ENCODE peak calls at places on chromosomes 13 and 19, in seven cellular contexts. Q, N, O, E, I, H and M are unnamed samples.

GRCh38 chr19:1883784-1884183 is 1.5 kb downstream of the ABHD17A start:
- DNase-seq in Q (no peak), N (no peak), O (no peak), E (no peak), I (no peak), H (no peak), M (no peak)

GRCh38 chr13:70505809-70506208 is 397.6 kb upstream of the KLHL1 start:
- DNase-seq in Q (no peak), N (no peak), O (no peak), E (no peak), I (no peak), H (no peak), M (no peak)

GRCh38 chr13:46962286-46962941 is 65.6 kb upstream of the HTR2A start:
- DNase-seq in Q (peak), N (peak), O (no peak), E (no peak), I (peak), H (no peak), M (no peak)

GRCh38 chr13:46484561-46484960 is 68.4 kb upstream of the LRCH1 start:
- DNase-seq in Q (no peak), N (no peak), O (no peak), E (no peak), I (no peak), H (no peak), M (no peak)

GRCh38 chr13:103386341-103386740 is 320.1 kb upstream of the SLC10A2 start:
- DNase-seq in Q (peak), N (peak), O (no peak), E (no peak), I (peak), H (no peak), M (no peak)

GRCh38 chr19:2495130-2495641 is 19.3 kb downstream of the GADD45B start:
- DNase-seq in Q (peak), N (peak), O (peak), E (peak), I (peak), H (no peak), M (peak)

GRCh38 chr19:8501547-8501946 is 893 bp downstream of the PRAM1 start:
- DNase-seq in Q (no peak), N (no peak), O (no peak), E (no peak), I (no peak), H (no peak), M (no peak)

GRCh38 chr19:4058696-4059492 is 7.8 kb downstream of the ZBTB7A start:
- DNase-seq in Q (no peak), N (no peak), O (no peak), E (no peak), I (no peak), H (no peak), M (peak)

GRCh38 chr13:93687261-93687660 is 460.7 kb downstream of the GPC6 start:
- DNase-seq in Q (peak), N (no peak), O (no peak), E (no peak), I (no peak), H (no peak), M (no peak)

GRCh38 chr13:51804295-51805172 is 571 bp upstream of the DHRS12 start:
- DNase-seq in Q (no peak), N (no peak), O (peak), E (no peak), I (no peak), H (no peak), M (no peak)

GRCh38 chr19:39334444-39334976 is 1.3 kb downstream of the GMFG start:
- DNase-seq in Q (no peak), N (no peak), O (no peak), E (no peak), I (no peak), H (no peak), M (no peak)

GRCh38 chr19:39335168-39335567 is 675 bp downstream of the GMFG start:
- DNase-seq in Q (no peak), N (no peak), O (no peak), E (no peak), I (no peak), H (no peak), M (no peak)

GRCh38 chr19:39329948-39330347 is 5.9 kb downstream of the GMFG start:
- DNase-seq in Q (no peak), N (no peak), O (no peak), E (no peak), I (no peak), H (no peak), M (no peak)

GRCh38 chr19:39333507-39333906 is 2.3 kb downstream of the GMFG start:
- DNase-seq in Q (no peak), N (no peak), O (no peak), E (no peak), I (no peak), H (no peak), M (no peak)

DNA sequence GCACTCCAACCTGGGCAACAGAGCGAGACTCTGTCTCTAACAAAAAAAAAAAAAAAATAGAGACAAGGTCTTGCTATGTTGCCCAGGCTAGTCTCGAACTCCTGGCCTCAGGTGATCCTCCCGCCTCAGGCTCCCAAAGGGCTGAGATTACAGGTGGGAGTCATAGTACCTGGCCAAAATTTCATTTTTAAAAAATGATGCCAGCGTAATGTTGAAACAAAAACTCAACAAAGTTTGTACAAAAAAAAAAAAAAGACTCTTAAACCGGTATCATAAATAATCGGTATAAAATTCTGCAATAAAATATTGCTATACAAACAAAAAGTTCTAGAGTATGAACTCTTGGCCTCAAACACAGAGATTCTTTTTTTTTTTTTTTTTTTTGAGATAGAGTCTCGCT is 3.5 kb downstream of the GMFG start:
- DNase-seq in Q (no peak), N (no peak), O (no peak), E (no peak), I (no peak), H (no peak), M (no peak)
- TF ChIP-seq CTCF in Q (no peak), N (no peak), O (no peak), E (no peak), I (no peak), H (no peak), M (no peak)

GRCh38 chr19:53947624-53948023 is 15.1 kb upstream of the CACNG8 start:
- DNase-seq in Q (peak), N (no peak), O (no peak), E (no peak), I (no peak), H (no peak), M (no peak)
- TF ChIP-seq CTCF in Q (peak), N (no peak), O (no peak), E (no peak), I (peak), H (peak), M (peak)

GRCh38 chr19:39676004-39676403 is 20.3 kb downstream of the LGALS16 start:
- DNase-seq in Q (peak), N (no peak), O (no peak), E (no peak), I (no peak), H (no peak), M (no peak)

GRCh38 chr19:39672473-39672872 is 16.8 kb downstream of the LGALS16 start:
- DNase-seq in Q (no peak), N (no peak), O (no peak), E (no peak), I (no peak), H (no peak), M (no peak)

GRCh38 chr19:39670998-39671397 is 15.3 kb downstream of the LGALS16 start:
- DNase-seq in Q (no peak), N (no peak), O (no peak), E (no peak), I (no peak), H (no peak), M (no peak)

DNA sequence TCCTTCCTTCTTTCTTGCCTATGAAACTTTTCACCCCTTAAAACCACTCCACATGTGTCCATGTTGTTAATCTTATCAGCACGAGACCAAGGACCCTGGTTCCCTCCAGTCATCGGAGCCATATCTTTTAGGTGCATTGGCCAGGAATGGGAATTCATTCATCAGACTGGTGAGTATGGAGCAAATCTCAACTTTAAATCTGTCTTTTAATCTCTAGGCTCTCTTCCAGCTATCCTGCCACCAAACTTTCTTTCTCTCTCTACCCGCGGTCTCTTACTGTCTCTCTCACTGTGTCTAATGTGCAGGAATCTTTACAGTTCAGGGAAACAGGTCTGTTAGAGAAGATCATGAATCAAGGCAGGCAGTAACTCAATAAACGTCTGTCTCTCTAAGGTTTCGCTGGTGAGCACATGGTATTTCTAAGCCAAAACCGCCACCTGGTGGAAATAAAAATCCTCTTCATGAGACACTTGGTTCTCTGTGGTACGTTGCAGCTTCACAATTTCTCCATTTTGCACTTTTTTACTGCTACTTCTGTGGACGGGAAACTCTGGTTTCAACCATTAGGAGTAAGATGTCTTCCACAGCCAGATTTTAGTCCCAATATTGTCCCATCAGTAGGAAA is 16.1 kb downstream of the LGALS16 start:
- DNase-seq in Q (peak), N (peak), O (no peak), E (peak), I (peak), H (peak), M (no peak)
- TF ChIP-seq CTCF in Q (peak), N (peak), O (no peak), E (peak), I (peak), H (peak), M (peak)

DNA sequence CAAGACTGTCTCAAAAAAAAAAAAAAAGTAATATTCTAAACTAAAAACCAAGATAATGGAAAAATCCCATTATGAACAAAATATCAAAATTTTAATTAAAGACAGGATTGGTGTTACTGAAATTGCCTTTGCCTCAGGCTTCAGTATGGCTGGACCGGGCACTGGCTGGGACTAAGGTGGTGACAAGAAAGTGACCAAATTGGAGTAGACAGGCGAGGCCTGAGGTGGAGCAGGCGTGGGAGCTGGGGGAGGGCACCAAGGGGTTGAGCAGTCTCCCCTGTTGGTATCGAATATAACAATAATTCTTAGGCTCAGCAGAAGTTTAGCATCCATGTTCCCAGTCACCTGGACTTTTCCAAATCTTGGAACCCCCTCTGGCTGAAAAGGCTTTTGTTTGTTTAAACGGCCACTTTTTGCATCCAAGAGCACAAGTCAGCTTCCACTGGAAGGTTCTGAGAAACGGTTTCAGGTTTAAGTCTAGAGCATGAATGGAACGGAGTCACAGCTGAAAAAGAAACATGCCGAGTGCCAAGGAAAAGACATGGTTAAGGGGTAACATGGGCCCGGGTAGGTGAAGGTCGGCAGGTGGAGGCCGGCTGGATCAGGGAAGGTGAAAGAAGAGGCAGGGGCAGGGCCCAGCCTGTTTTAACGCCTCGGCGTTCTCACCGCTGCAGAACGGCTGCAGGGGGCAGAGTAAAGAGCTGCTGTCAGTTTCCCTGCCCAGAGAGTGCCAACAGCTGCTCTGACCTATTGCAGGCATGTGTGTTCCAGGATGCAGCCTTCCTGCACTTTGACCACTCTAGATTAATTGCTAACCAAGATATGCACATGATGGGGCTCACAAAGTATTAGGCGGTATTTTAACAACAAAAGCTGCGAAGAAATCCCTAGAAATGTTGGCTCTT is 104.4 kb downstream of the TM9SF2 start:
- DNase-seq in Q (peak), N (no peak), O (peak), E (peak), I (peak), H (peak), M (no peak)
- TF ChIP-seq CTCF in Q (no peak), N (peak), O (no peak), E (peak), I (peak), H (peak), M (peak)

GRCh38 chr19:23762884-23763711 is 4.4 kb upstream of the ZNF681 start:
- DNase-seq in Q (peak), N (peak), O (peak), E (no peak), I (peak), H (no peak), M (peak)
- TF ChIP-seq CTCF in Q (no peak), N (no peak), O (no peak), E (no peak), I (no peak), H (no peak), M (no peak)

GRCh38 chr13:110128546-110128945 is 178.4 kb downstream of the COL4A1 start:
- DNase-seq in Q (no peak), N (no peak), O (no peak), E (no peak), I (no peak), H (no peak), M (no peak)

GRCh38 chr13:110129076-110129475 is 177.9 kb downstream of the COL4A1 start:
- DNase-seq in Q (no peak), N (no peak), O (no peak), E (no peak), I (no peak), H (no peak), M (no peak)

GRCh38 chr13:110130431-110130830 is 176.5 kb downstream of the COL4A1 start:
- DNase-seq in Q (no peak), N (no peak), O (no peak), E (no peak), I (no peak), H (no peak), M (no peak)

GRCh38 chr13:110127986-110128511 is 178.9 kb downstream of the COL4A1 start:
- DNase-seq in Q (no peak), N (no peak), O (no peak), E (no peak), I (no peak), H (no peak), M (no peak)

DNA sequence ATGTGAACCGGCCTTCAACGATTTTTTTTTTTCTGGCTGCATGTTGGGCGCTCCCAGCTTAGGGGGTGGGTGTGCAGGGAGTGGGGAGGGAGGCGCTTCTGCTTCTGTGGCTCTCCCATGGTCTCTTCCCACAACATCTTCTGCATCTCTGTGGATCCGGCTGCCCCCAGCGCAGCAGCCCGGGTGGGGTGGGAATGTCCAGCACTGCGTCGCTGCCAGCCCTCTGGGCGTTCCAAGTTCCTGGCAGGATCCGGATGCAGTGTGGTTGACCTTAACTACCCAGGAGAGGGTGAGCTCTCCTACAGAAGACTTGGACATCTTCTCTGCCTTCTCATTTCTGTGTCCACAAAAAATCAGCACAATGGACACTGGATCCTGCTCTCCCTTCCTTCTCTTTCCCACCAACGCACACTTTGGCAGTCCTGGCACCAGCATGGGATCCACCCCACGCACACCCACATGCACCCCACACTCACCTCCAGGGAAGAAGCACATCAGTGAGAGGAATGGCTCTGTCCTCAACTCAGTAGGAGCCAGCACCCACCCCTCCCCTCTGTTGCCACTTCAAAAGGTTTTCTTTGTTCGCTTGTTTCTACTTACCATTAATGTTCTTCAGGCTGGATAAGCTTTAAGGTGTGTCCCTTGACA is 177.3 kb downstream of the COL4A1 start:
- DNase-seq in Q (no peak), N (no peak), O (no peak), E (no peak), I (no peak), H (no peak), M (no peak)
- TF ChIP-seq CTCF in Q (no peak), N (no peak), O (no peak), E (no peak), I (no peak), H (no peak), M (no peak)

GRCh38 chr13:106112191-106112590 is 423.3 kb downstream of the EFNB2 start:
- DNase-seq in Q (no peak), N (no peak), O (no peak), E (no peak), I (no peak), H (no peak), M (no peak)

GRCh38 chr13:106113796-106114195 is 421.7 kb downstream of the EFNB2 start:
- DNase-seq in Q (peak), N (no peak), O (no peak), E (no peak), I (no peak), H (no peak), M (no peak)

GRCh38 chr13:106109391-106109791 is 426.1 kb downstream of the EFNB2 start:
- DNase-seq in Q (no peak), N (no peak), O (no peak), E (no peak), I (no peak), H (no peak), M (no peak)

GRCh38 chr13:106114981-106115554 is 420.4 kb downstream of the EFNB2 start:
- DNase-seq in Q (peak), N (no peak), O (no peak), E (no peak), I (no peak), H (no peak), M (no peak)

DNA sequence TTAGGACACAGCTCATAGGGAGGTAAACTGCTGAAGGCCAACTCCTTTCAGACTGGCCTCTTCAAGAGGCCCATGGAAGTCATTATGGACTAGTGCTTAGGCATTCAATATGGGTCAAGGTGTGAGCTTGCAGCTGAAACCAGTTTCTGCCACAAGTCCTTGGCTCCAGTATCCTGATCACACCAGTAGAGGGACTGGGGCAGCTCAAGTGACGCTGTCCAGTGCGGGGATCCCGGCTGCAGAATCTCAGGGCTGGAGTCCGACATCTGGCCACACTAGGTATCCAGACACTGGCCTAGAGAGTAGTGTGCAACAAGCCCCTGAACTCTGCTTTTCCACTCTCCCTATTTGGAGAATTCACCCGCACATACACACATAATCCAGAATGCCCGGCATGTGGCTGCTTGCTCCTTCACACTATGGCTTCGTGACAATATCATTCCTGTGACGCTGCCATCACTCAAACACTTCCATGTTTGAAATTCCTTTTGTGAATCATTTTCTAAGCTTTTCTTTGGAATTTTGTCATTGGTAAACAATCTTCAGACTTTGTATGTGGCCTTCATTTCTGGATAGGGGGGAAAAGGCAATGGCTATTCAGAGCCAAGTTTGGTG is 425.1 kb downstream of the EFNB2 start:
- DNase-seq in Q (no peak), N (no peak), O (no peak), E (no peak), I (no peak), H (peak), M (no peak)
- TF ChIP-seq CTCF in Q (no peak), N (no peak), O (no peak), E (no peak), I (peak), H (peak), M (no peak)